ENCODE peak calls at places on chromosomes 13 and 19, in seven cellular contexts. G, B, P, Q, O, L and X are unnamed samples.

GRCh38 chr13:48492123-48493075 is 40.5 kb downstream of the RCBTB2 start:
- DNase-seq in G (no peak), B (peak; percentile 82), P (no peak), Q (no peak), O (peak; percentile 88), L (peak; percentile 18), X (peak; percentile 86)

GRCh38 chr13:45928843-45929242 is 77.3 kb upstream of the SIAH3 start:
- DNase-seq in G (no peak), B (no peak), P (no peak), Q (peak; percentile 9), O (peak; percentile 66), L (no peak), X (no peak)

GRCh38 chr19:52923782-52924593 is 760 bp upstream of the ZNF888 start:
- DNase-seq in G (no peak), B (peak; percentile 51), P (peak; percentile 63), Q (no peak), O (peak; percentile 14), L (no peak), X (peak; percentile 78)

GRCh38 chr19:36605101-36605838 is at the start of gene ZNF382:
- DNase-seq in G (peak; percentile 73), B (peak; percentile 83), P (no peak), Q (peak; percentile 32), O (peak; percentile 69), L (peak; percentile 41), X (peak; percentile 65)

GRCh38 chr19:43769256-43769655 is 11.5 kb downstream of the KCNN4 start:
- DNase-seq in G (no peak), B (no peak), P (no peak), Q (no peak), O (no peak), L (no peak), X (no peak)

GRCh38 chr13:41356788-41357187 is 45.7 kb downstream of the NAA16 start:
- DNase-seq in G (no peak), B (no peak), P (no peak), Q (no peak), O (no peak), L (no peak), X (no peak)

GRCh38 chr13:40172149-40172591 is 494.3 kb downstream of the FOXO1 start:
- DNase-seq in G (no peak), B (no peak), P (no peak), Q (no peak), O (no peak), L (no peak), X (no peak)

GRCh38 chr13:76709851-76710250 is 176.4 kb downstream of the KCTD12 start:
- DNase-seq in G (no peak), B (no peak), P (no peak), Q (no peak), O (no peak), L (peak; percentile 36), X (no peak)

GRCh38 chr19:10796653-10797052 is 39.4 kb downstream of the TMED1 start:
- DNase-seq in G (no peak), B (no peak), P (no peak), Q (no peak), O (no peak), L (no peak), X (no peak)

GRCh38 chr19:3725640-3726310 is 17.6 kb downstream of the TJP3 start:
- DNase-seq in G (no peak), B (no peak), P (peak; percentile 77), Q (no peak), O (no peak), L (no peak), X (no peak)

GRCh38 chr13:109743706-109744453 is 42.5 kb downstream of the IRS2 start:
- DNase-seq in G (peak; percentile 67), B (no peak), P (peak; percentile 82), Q (no peak), O (peak; percentile 74), L (peak; percentile 78), X (peak; percentile 92)

GRCh38 chr19:3046621-3047306 is 15.5 kb downstream of the TLE5 start:
- DNase-seq in G (no peak), B (no peak), P (no peak), Q (no peak), O (peak; percentile 51), L (no peak), X (peak; percentile 38)

GRCh38 chr19:50794778-50795664 is 4.8 kb downstream of the ACP4 start:
- DNase-seq in G (no peak), B (no peak), P (peak; percentile 43), Q (no peak), O (no peak), L (no peak), X (no peak)

GRCh38 chr19:13597625-13598024 is 91.3 kb upstream of the CACNA1A start:
- DNase-seq in G (peak; percentile 61), B (no peak), P (peak; percentile 43), Q (peak; percentile 46), O (peak; percentile 78), L (peak; percentile 74), X (peak; percentile 69)

GRCh38 chr13:97369269-97369893 is 64.6 kb upstream of the RAP2A start:
- DNase-seq in G (no peak), B (no peak), P (no peak), Q (no peak), O (no peak), L (no peak), X (peak; percentile 55)

GRCh38 chr13:97367427-97367826 is 66.5 kb upstream of the RAP2A start:
- DNase-seq in G (peak; percentile 69), B (no peak), P (no peak), Q (peak; percentile 54), O (peak; percentile 52), L (peak; percentile 78), X (peak; percentile 87)

GRCh38 chr13:97366172-97366688 is 67.7 kb upstream of the RAP2A start:
- DNase-seq in G (no peak), B (no peak), P (no peak), Q (no peak), O (no peak), L (no peak), X (no peak)

GRCh38 chr13:97364827-97365226 is 69.1 kb upstream of the RAP2A start:
- DNase-seq in G (no peak), B (no peak), P (no peak), Q (no peak), O (no peak), L (no peak), X (no peak)

GRCh38 chr13:97367016-97367415 is 67.0 kb upstream of the RAP2A start:
- DNase-seq in G (peak; percentile 71), B (no peak), P (no peak), Q (peak; percentile 33), O (peak; percentile 23), L (peak; percentile 65), X (peak; percentile 88)
- H3K4me3 ChIP-seq in G (no peak overlapping the region), B (no peak overlapping the region), P (no peak overlapping the region), Q (no peak overlapping the region), O (no peak overlapping the region), L (no peak overlapping the region), X (no peak overlapping the region)

DNA sequence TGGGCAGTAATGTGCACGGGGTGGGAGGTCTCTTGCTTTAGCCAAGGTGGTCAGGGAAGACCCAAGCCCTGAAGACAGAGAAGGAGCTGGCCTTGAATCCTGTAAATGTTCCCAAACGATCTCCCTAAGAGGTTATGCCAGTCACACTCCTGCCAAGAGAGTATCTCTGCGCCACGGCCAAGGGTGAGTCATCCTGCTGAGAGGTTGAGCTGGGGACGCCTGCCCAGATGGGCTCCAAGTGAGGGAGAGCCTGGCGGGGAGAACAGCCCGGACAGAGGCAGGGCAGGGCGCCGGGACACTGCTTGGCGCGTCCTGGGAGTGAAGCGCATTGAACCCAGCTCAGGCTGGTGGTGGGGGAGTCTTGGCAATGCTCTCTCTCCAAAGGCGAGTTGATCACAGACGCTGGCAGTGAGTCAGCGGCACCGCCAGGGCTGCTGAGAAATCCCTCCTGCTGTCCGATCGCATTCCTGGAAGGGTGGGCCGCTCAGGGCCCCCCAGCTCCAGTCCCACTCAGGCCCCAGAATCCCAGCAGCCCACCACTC is 16.4 kb downstream of the SULT2B1 start:
- DNase-seq in G (peak; percentile 89), B (peak; percentile 87), P (peak; percentile 83), Q (peak; percentile 68), O (peak; percentile 93), L (peak; percentile 88), X (peak; percentile 93)
- H3K4me3 ChIP-seq in G (no peak overlapping the region), B (peak overlapping the region; percentile 36), P (peak overlapping the region; percentile 32), Q (no peak overlapping the region), O (peak overlapping the region; percentile 21), L (no peak overlapping the region), X (peak overlapping the region; percentile 12)

GRCh38 chr13:28246891-28247290 is 108.5 kb downstream of the PAN3 start:
- DNase-seq in G (no peak), B (no peak), P (no peak), Q (no peak), O (no peak), L (peak; percentile 17), X (no peak)
- H3K4me3 ChIP-seq in G (no peak overlapping the region), B (no peak overlapping the region), P (no peak overlapping the region), Q (no peak overlapping the region), O (no peak overlapping the region), L (no peak overlapping the region), X (no peak overlapping the region)

DNA sequence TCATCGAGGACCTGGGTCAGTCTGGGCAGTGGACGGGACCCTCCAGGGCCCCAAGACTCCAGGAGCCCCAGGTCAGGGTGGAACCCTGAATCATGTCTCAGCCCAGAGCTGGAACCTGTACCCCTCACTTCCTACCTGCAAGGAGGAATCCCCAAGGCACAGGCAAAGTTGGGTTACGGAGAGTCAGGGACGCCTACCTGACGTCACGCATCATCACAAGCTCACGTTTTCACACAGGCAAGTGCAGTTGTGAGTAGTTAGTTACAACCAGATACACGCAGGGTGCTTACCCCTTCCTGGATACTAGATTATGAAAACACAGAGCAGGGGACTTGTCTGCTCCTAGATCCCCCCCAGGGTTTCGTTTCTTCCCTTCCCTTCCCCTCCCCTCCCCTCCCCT is 1.9 kb downstream of the RETN start:
- DNase-seq in G (no peak), B (no peak), P (no peak), Q (no peak), O (no peak), L (no peak), X (no peak)
- H3K4me3 ChIP-seq in G (no peak overlapping the region), B (no peak overlapping the region), P (no peak overlapping the region), Q (no peak overlapping the region), O (no peak overlapping the region), L (no peak overlapping the region), X (no peak overlapping the region)

DNA sequence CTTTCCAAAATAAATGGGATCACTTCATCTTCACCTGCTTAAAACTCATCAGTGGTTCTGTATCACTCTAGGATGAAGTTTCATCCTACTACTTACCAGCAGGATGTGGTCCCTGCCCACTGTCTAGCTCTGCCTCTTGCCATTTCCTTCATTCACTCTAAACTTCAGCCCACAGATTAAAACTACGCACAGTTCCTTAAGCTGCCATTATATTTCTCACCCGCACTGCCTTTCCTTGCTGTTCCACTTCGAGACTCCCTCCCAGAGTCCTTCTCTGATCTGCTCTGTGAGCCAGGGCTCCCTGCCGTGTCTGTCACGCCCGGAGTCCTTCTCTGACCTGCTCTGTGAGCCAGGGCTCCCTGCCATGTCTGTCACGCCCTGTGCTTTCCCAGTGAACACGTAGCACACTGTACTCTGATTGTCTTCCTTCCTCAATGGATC is 52.0 kb upstream of the NPAS1 start:
- DNase-seq in G (no peak), B (peak; percentile 88), P (no peak), Q (no peak), O (no peak), L (no peak), X (no peak)
- H3K4me3 ChIP-seq in G (no peak overlapping the region), B (peak overlapping the region; percentile 19), P (no peak overlapping the region), Q (no peak overlapping the region), O (no peak overlapping the region), L (no peak overlapping the region), X (no peak overlapping the region)

GRCh38 chr19:47429140-47429793 is 9.9 kb upstream of the MEIS3 start:
- DNase-seq in G (no peak), B (no peak), P (no peak), Q (no peak), O (no peak), L (no peak), X (no peak)
- H3K4me3 ChIP-seq in G (no peak overlapping the region), B (no peak overlapping the region), P (no peak overlapping the region), Q (no peak overlapping the region), O (no peak overlapping the region), L (no peak overlapping the region), X (no peak overlapping the region)

GRCh38 chr19:38304352-38304865 is 358 bp downstream of the C19orf33 start:
- DNase-seq in G (no peak), B (no peak), P (no peak), Q (no peak), O (no peak), L (no peak), X (no peak)
- H3K4me3 ChIP-seq in G (no peak overlapping the region), B (peak overlapping the region; percentile 51), P (peak overlapping the region; percentile 72), Q (no peak overlapping the region), O (no peak overlapping the region), L (no peak overlapping the region), X (no peak overlapping the region)